ENCODE peak calls at places on chromosomes 16 and 17, in six cellular contexts. A is ELF-1; U is activated CD4-positive, alpha-beta T cell treated with anti-CD3 and anti-CD28 coated beads, Interleukin-2, amount 50 U/mL, for 1 hour; X is adrenal gland; Z is AG04450; J is left cardiac atrium. E is an unnamed sample.

GRCh38 chr17:79038545-79039135 is 14.7 kb downstream of the C1QTNF1 start:
- DNase-seq in J (peak; percentile 80), Z (peak; percentile 64), A (no peak), U (no peak), X (peak; percentile 86), E (peak; percentile 97)

GRCh38 chr17:63634816-63635215 is 12.6 kb downstream of the MAP3K3 start:
- DNase-seq in X (no peak), U (no peak), J (no peak), Z (no peak), A (no peak), E (no peak)

GRCh38 chr17:8304181-8304910 is 5.7 kb upstream of the ARHGEF15 start:
- DNase-seq in U (no peak), A (no peak), J (no peak), Z (no peak), X (no peak), E (no peak)

GRCh38 chr16:25747160-25747758 is 55.5 kb downstream of the HS3ST4 start:
- DNase-seq in U (no peak), J (no peak), Z (no peak), X (no peak), A (peak; percentile 33), E (no peak)

GRCh38 chr16:11242658-11243057 is 13.3 kb downstream of the SOCS1 start:
- DNase-seq in Z (no peak), U (no peak), A (no peak), J (no peak), X (no peak), E (no peak)

GRCh38 chr16:20538687-20539086 is 37.5 kb downstream of the ACSM2B start:
- DNase-seq in U (no peak), J (no peak), Z (no peak), X (no peak), A (no peak), E (no peak)

GRCh38 chr16:10756574-10756973 is 12.9 kb downstream of the NUBP1 start:
- DNase-seq in A (no peak), X (no peak), J (no peak), U (no peak), Z (no peak), E (no peak)

GRCh38 chr17:42055496-42055895 is 5.1 kb upstream of the C17orf113 start:
- DNase-seq in J (no peak), A (no peak), Z (no peak), X (no peak), U (no peak), E (no peak)

GRCh38 chr17:75181608-75182318 is 996 bp downstream of the SUMO2 start:
- DNase-seq in U (peak; percentile 29), X (no peak), Z (no peak), A (peak; percentile 27), J (no peak), E (peak; percentile 21)

GRCh38 chr16:87332150-87332549 is 15.0 kb upstream of the C16orf95 start:
- DNase-seq in X (peak; percentile 80), Z (no peak), U (no peak), J (peak; percentile 27), A (no peak), E (peak; percentile 23)

GRCh38 chr16:75443301-75443700 is 10.0 kb upstream of the CFDP1 start:
- DNase-seq in A (no peak), U (no peak), J (no peak), Z (no peak), X (no peak), E (no peak)

GRCh38 chr17:77501101-77501566 is 360.4 kb downstream of the SEC14L1 start:
- DNase-seq in J (no peak), A (peak; percentile 47), U (peak; percentile 42), Z (no peak), X (peak; percentile 53), E (no peak)

GRCh38 chr16:87671221-87671620 is 68.9 kb downstream of the JPH3 start:
- DNase-seq in A (no peak), Z (no peak), J (no peak), U (no peak), X (no peak), E (no peak)

GRCh38 chr16:5509794-5510193 is 412.2 kb upstream of the EEF2KMT start:
- DNase-seq in U (no peak), X (peak; percentile 65), A (no peak), Z (no peak), J (no peak), E (no peak)

GRCh38 chr16:85715169-85716015 is 26.6 kb upstream of the GINS2 start:
- DNase-seq in X (no peak), J (no peak), A (no peak), U (no peak), Z (no peak), E (peak; percentile 62)

GRCh38 chr16:21083729-21084268 is 66.8 kb downstream of the DNAH3 start:
- DNase-seq in A (peak; percentile 82), J (peak; percentile 77), X (peak; percentile 82), Z (no peak), U (peak; percentile 46), E (peak; percentile 52)

GRCh38 chr16:49488740-49489525 is 115.3 kb downstream of the C16orf78 start:
- DNase-seq in X (no peak), Z (no peak), J (no peak), A (no peak), U (no peak), E (no peak)

GRCh38 chr16:87965973-87966667 is 14.9 kb downstream of the BANP start:
- DNase-seq in X (no peak), U (no peak), A (no peak), J (no peak), Z (no peak), E (no peak)

GRCh38 chr17:72618018-72618509 is 474.4 kb downstream of the SLC39A11 start:
- DNase-seq in X (no peak), A (peak; percentile 88), U (peak; percentile 44), Z (no peak), J (peak; percentile 27), E (no peak)

GRCh38 chr17:31269178-31269577 is 27.9 kb downstream of the OMG start:
- DNase-seq in U (no peak), Z (no peak), X (no peak), J (no peak), A (no peak), E (no peak)

GRCh38 chr16:626787-627457 is 3.9 kb upstream of the WFIKKN1 start:
- DNase-seq in U (no peak), A (no peak), J (peak; percentile 60), X (peak; percentile 96), Z (peak; percentile 91), E (peak; percentile 95)

GRCh38 chr16:3168706-3169105 is 19.3 kb upstream of the OR1F1 start:
- DNase-seq in X (no peak), U (no peak), J (no peak), A (no peak), Z (no peak), E (no peak)

GRCh38 chr16:31214705-31215286 is 877 bp downstream of the TRIM72 start:
- DNase-seq in Z (no peak), X (no peak), A (peak; percentile 30), J (no peak), U (no peak), E (no peak)

GRCh38 chr16:31202402-31203385 is at the start of gene PYCARD:
- DNase-seq in A (peak; percentile 49), Z (no peak), U (peak; percentile 25), X (no peak), J (peak; percentile 78), E (peak; percentile 38)

GRCh38 chr17:2138768-2139167 is 83.9 kb downstream of the HIC1 start:
- DNase-seq in A (no peak), U (no peak), X (peak; percentile 89), J (no peak), Z (no peak), E (peak; percentile 84)

GRCh38 chr17:3943240-3943891 is 20.9 kb downstream of the ATP2A3 start:
- DNase-seq in X (no peak), J (no peak), A (no peak), Z (no peak), U (no peak), E (no peak)

GRCh38 chr16:84537431-84538151 is 33.1 kb upstream of the MEAK7 start:
- DNase-seq in J (no peak), X (peak; percentile 65), Z (no peak), A (no peak), U (no peak), E (no peak)

GRCh38 chr17:37358098-37358829 is 17.5 kb upstream of the C17orf78 start:
- DNase-seq in A (peak; percentile 89), J (peak; percentile 48), X (peak; percentile 82), Z (no peak), U (peak; percentile 12), E (peak; percentile 67)

GRCh38 chr17:17811381-17812210 is 25.2 kb downstream of the SREBF1 start:
- DNase-seq in U (no peak), Z (no peak), X (peak; percentile 65), A (peak; percentile 73), J (no peak), E (peak; percentile 69)

GRCh38 chr16:17359778-17360177 is 111.0 kb downstream of the XYLT1 start:
- DNase-seq in Z (no peak), A (no peak), U (peak; percentile 36), J (no peak), X (no peak), E (no peak)

GRCh38 chr16:54009464-54010176 is 277.0 kb downstream of the IRX3 start:
- DNase-seq in X (no peak), A (no peak), U (no peak), Z (no peak), J (no peak), E (no peak)

GRCh38 chr17:62032480-62032879 is 32.6 kb downstream of the MED13 start:
- DNase-seq in Z (no peak), A (no peak), J (no peak), U (no peak), X (no peak), E (peak; percentile 12)

GRCh38 chr16:966035-966434 is 4.7 kb downstream of the LMF1 start:
- DNase-seq in J (no peak), A (no peak), U (no peak), Z (no peak), X (no peak), E (no peak)

GRCh38 chr16:80852261-80852872 is 48.0 kb upstream of the CDYL2 start:
- DNase-seq in X (no peak), A (peak; percentile 14), J (no peak), Z (no peak), U (peak; percentile 1), E (peak; percentile 56)

GRCh38 chr16:27096375-27096774 is 29.6 kb downstream of the C16orf82 start:
- DNase-seq in Z (no peak), U (no peak), A (no peak), J (no peak), X (no peak), E (no peak)